ENCODE peak calls at places on chromosomes 11 and 22, in eight cellular contexts. R is A673, M is heart left ventricle, O is GM12865, Z is heart right ventricle, L is MG63, G is adrenal gland, Q is foreskin fibroblast. F is an unnamed sample.

GRCh38 chr11:126113515-126113957 is 50.9 kb upstream of the CDON start:
- DNase-seq in R (peak), M (peak), O (no peak), Z (peak), L (peak), G (peak), Q (peak), F (peak)

GRCh38 chr22:38966942-38967341 is 9.5 kb downstream of the APOBEC3A start:
- DNase-seq in R (no peak), M (no peak), O (no peak), Z (no peak), L (no peak), G (no peak), Q (no peak), F (no peak)

GRCh38 chr22:40243891-40244290 is 66.2 kb downstream of the TNRC6B start:
- DNase-seq in R (no peak), M (no peak), O (peak), Z (no peak), L (no peak), G (no peak), Q (no peak), F (no peak)

GRCh38 chr11:61334434-61335354 is 1.7 kb downstream of the TKFC start:
- DNase-seq in R (peak), M (no peak), O (no peak), Z (no peak), L (peak), G (peak), Q (peak), F (no peak)

GRCh38 chr11:128021304-128022006 is 565.9 kb downstream of the ETS1 start:
- DNase-seq in R (no peak), M (no peak), O (no peak), Z (no peak), L (no peak), G (no peak), Q (no peak), F (no peak)

GRCh38 chr11:79119491-79120284 is 321.1 kb downstream of the TENM4 start:
- DNase-seq in R (peak), M (no peak), O (no peak), Z (no peak), L (no peak), G (no peak), Q (no peak), F (no peak)

GRCh38 chr11:95522871-95523270 is 266.7 kb downstream of the FAM76B start:
- DNase-seq in R (no peak), M (no peak), O (no peak), Z (no peak), L (peak), G (no peak), Q (peak), F (no peak)

GRCh38 chr11:20043992-20044391 is 116.3 kb downstream of the DBX1 start:
- DNase-seq in R (no peak), M (no peak), O (no peak), Z (no peak), L (no peak), G (no peak), Q (no peak), F (no peak)

GRCh38 chr11:31340903-31341572 is 28.5 kb downstream of the DCDC1 start:
- DNase-seq in R (peak), M (no peak), O (peak), Z (no peak), L (no peak), G (no peak), Q (peak), F (no peak)

GRCh38 chr22:39254789-39255298 is 10.1 kb upstream of the PDGFB start:
- DNase-seq in R (no peak), M (peak), O (peak), Z (no peak), L (peak), G (peak), Q (peak), F (no peak)

GRCh38 chr11:113951487-113951886 is 23.4 kb upstream of the HTR3A start:
- DNase-seq in R (no peak), M (no peak), O (no peak), Z (no peak), L (no peak), G (no peak), Q (no peak), F (no peak)

GRCh38 chr22:18154821-18155390 is 4.9 kb downstream of the USP18 start:
- DNase-seq in R (no peak), M (no peak), O (no peak), Z (no peak), L (no peak), G (no peak), Q (no peak), F (no peak)

GRCh38 chr22:18148508-18148965 is 1.4 kb upstream of the USP18 start:
- DNase-seq in R (no peak), M (no peak), O (no peak), Z (no peak), L (no peak), G (no peak), Q (no peak), F (no peak)

GRCh38 chr22:18156878-18157713 is 7.1 kb downstream of the USP18 start:
- DNase-seq in R (peak), M (peak), O (peak), Z (peak), L (peak), G (peak), Q (peak), F (peak)

GRCh38 chr22:18147791-18148507 is 2.0 kb upstream of the USP18 start:
- DNase-seq in R (no peak), M (no peak), O (no peak), Z (no peak), L (no peak), G (no peak), Q (no peak), F (no peak)

DNA sequence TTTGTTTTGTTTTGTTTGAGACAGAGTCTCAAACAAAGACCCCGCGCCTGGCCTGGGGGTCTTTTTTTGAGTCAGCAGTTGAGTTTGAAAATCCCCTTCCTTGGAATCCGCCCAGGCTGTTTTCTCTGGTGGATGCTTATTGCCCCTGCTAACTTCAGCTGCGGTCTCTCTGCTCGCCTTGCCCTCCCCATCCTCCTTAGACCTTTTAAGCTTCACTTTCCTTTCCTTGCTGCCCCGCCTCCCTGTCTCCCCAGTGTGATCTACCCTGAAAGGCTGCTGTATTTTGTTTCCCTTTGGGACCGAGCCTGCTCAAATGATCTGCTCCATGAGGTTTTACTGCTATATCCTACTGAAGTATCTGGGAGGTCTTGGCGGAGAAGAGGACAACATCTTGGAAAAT is 2.5 kb downstream of the USP18 start:
- DNase-seq in R (no peak), M (no peak), O (peak), Z (no peak), L (no peak), G (no peak), Q (no peak), F (no peak)
- H3K4me3 ChIP-seq in R (no peak), M (no peak), O (peak), Z (no peak), L (no peak), G (no peak), Q (no peak), F (no peak)

DNA sequence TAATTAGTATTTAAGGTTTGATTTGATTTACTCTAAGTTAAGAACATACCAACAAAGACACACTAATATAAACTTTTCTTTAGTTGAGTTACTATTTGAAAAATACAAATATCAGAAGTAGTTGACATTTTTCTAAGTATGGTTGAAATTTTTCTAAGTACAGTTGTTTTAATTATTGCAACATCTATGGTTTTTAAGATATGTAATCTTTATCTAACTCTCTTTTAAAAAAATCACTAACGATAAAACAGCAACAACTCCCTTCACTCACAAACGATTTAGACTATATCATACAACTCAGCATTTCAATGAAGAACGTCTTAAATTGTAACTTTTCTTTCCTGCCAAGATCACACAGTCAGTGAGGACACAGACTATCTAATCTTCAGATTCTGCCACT is 2.0 kb downstream of the C2CD3 start:
- DNase-seq in R (no peak), M (no peak), O (no peak), Z (no peak), L (no peak), G (no peak), Q (no peak), F (no peak)
- H3K4me3 ChIP-seq in R (peak), M (no peak), O (no peak), Z (no peak), L (no peak), G (no peak), Q (no peak), F (no peak)

GRCh38 chr11:37409124-37409523 is 811.1 kb upstream of the RAG2 start:
- DNase-seq in R (no peak), M (no peak), O (no peak), Z (no peak), L (no peak), G (no peak), Q (no peak), F (no peak)
- H3K4me3 ChIP-seq in R (no peak), M (no peak), O (no peak), Z (no peak), L (no peak), G (no peak), Q (no peak), F (no peak)

DNA sequence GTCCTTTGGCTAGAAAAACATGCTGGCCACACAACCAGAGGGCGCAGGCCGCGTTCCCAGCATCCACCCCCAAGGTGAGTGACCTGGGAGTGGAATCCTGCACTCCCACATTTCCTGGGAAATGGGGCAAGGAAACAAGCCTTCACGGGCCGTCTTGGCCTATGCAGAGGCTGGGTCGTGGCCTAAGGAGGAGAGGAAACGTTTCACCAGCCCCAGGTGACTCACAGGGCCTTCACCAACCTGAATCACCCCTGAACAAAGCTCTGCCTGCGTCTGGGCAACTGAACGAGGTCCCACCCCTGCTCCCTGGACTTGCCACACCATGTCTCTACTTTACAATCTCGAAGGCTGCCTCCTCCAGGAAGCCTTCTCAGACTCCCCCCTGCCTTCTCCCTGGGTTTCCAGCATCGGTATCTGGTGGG is 13.2 kb downstream of the MYH9 start:
- DNase-seq in R (no peak), M (no peak), O (no peak), Z (no peak), L (peak), G (peak), Q (peak), F (no peak)
- H3K4me3 ChIP-seq in R (no peak), M (no peak), O (no peak), Z (no peak), L (no peak), G (no peak), Q (no peak), F (no peak)

GRCh38 chr11:102384419-102385052 is 37.5 kb downstream of the BIRC2 start:
- DNase-seq in R (no peak), M (peak), O (no peak), Z (peak), L (no peak), G (peak), Q (no peak), F (no peak)
- H3K4me3 ChIP-seq in R (no peak), M (no peak), O (no peak), Z (no peak), L (no peak), G (no peak), Q (no peak), F (no peak)